ENCODE peak calls at places on chromosomes 5 and 9, in ten cellular contexts. H is left lung, O is heart right ventricle, Q is tibial nerve, R is tibial artery, X is stomach, J is psoas muscle, S is cardiac muscle cell, C is endothelial cell of umbilical vein, M is Peyer's patch. D is an unnamed sample.

GRCh38 chr9:127915801-127916664 is 808 bp downstream of the ST6GALNAC4 start:
- DNase-seq in M (peak), H (no peak), R (no peak), C (peak), O (no peak), X (no peak), Q (no peak), S (no peak), J (no peak), D (no peak)

GRCh38 chr5:121913397-121913796 is 48.4 kb upstream of the SRFBP1 start:
- DNase-seq in O (no peak), J (no peak), M (no peak), Q (no peak), C (no peak), H (no peak), R (no peak), S (no peak), X (no peak), D (no peak)

GRCh38 chr5:72291601-72292000 is 28.4 kb downstream of the MRPS27 start:
- DNase-seq in M (no peak), H (no peak), R (no peak), X (no peak), O (no peak), J (no peak), C (no peak), S (no peak), Q (no peak), D (no peak)

GRCh38 chr9:77647659-77648457 is at the start of gene GNA14:
- DNase-seq in X (no peak), H (peak), R (peak), O (peak), M (no peak), S (peak), J (peak), C (peak), Q (no peak), D (no peak)

GRCh38 chr9:112921549-112921948 is 30.9 kb upstream of the SLC46A2 start:
- DNase-seq in S (peak), J (no peak), R (no peak), X (no peak), C (peak), O (no peak), M (no peak), H (no peak), Q (no peak), D (no peak)

GRCh38 chr5:53331463-53331862 is 149.0 kb upstream of the FST start:
- DNase-seq in J (no peak), O (no peak), C (no peak), R (no peak), M (no peak), Q (no peak), H (no peak), S (peak), X (no peak), D (no peak)

GRCh38 chr9:79257215-79257614 is 314.6 kb upstream of the TLE4 start:
- DNase-seq in C (no peak), R (no peak), Q (no peak), X (no peak), J (no peak), M (no peak), H (peak), O (no peak), S (no peak), D (no peak)

GRCh38 chr5:173326501-173326960 is 1.7 kb downstream of the STC2 start:
- DNase-seq in R (no peak), O (no peak), Q (no peak), C (peak), J (no peak), S (peak), M (no peak), X (no peak), H (no peak), D (no peak)

GRCh38 chr9:69577123-69577522 is 95.0 kb downstream of the APBA1 start:
- DNase-seq in J (no peak), C (no peak), H (no peak), M (no peak), R (no peak), Q (no peak), O (no peak), X (no peak), S (no peak), D (no peak)

GRCh38 chr9:77013186-77013931 is 6.1 kb upstream of the FOXB2 start:
- DNase-seq in X (no peak), S (no peak), Q (no peak), H (no peak), C (no peak), J (no peak), M (no peak), R (no peak), O (no peak), D (no peak)

GRCh38 chr9:131668439-131669233 is 71.2 kb downstream of the RAPGEF1 start:
- DNase-seq in M (peak), X (peak), S (peak), Q (no peak), C (peak), J (no peak), O (no peak), R (no peak), H (peak), D (no peak)

GRCh38 chr9:8558176-8558575 is 758.6 kb upstream of the DMAC1 start:
- DNase-seq in M (no peak), H (no peak), J (no peak), X (no peak), R (no peak), S (peak), C (peak), Q (no peak), O (no peak), D (no peak)

GRCh38 chr9:105245720-105246161 is 1.3 kb downstream of the SLC44A1 start:
- DNase-seq in X (no peak), M (no peak), Q (no peak), H (no peak), S (no peak), C (peak), J (no peak), R (no peak), O (no peak), D (no peak)

GRCh38 chr5:91065541-91065940 is 317.6 kb downstream of the ARRDC3 start:
- DNase-seq in O (no peak), H (no peak), X (no peak), M (no peak), C (no peak), R (no peak), S (no peak), Q (no peak), J (no peak), D (no peak)

GRCh38 chr5:57133574-57133973 is 40.3 kb upstream of the GPBP1 start:
- DNase-seq in Q (no peak), O (no peak), M (no peak), S (no peak), H (no peak), R (no peak), X (no peak), C (no peak), J (no peak), D (no peak)

GRCh38 chr9:108683245-108683644 is 172.5 kb downstream of the ACTL7B start:
- DNase-seq in S (no peak), O (no peak), Q (no peak), C (no peak), M (no peak), H (no peak), R (no peak), X (no peak), J (no peak), D (no peak)
- H3K27ac ChIP-seq in S (no peak), O (no peak), Q (no peak), C (no peak), M (no peak), H (no peak), R (no peak), X (no peak), J (no peak), D (no peak)

GRCh38 chr5:20469390-20469789 is 481.4 kb upstream of the CDH18 start:
- DNase-seq in R (no peak), Q (no peak), J (no peak), O (no peak), H (no peak), S (no peak), X (no peak), C (no peak), M (no peak), D (no peak)
- TF ChIP-seq CTCF in R (no peak), Q (no peak), J (no peak), O (no peak), H (no peak), S (no peak), X (no peak), C (no peak), M (no peak), D (no peak)

GRCh38 chr9:122226758-122227575 is 1.8 kb downstream of the LHX6 start:
- DNase-seq in R (no peak), C (peak), X (no peak), H (no peak), S (no peak), O (no peak), Q (no peak), M (no peak), J (no peak), D (no peak)
- H3K4me3 ChIP-seq in R (peak), C (peak), X (peak), H (no peak), S (no peak), O (peak), Q (peak), M (no peak), J (peak), D (peak)

GRCh38 chr9:84140535-84141101 is 160.0 kb downstream of the RMI1 start:
- DNase-seq in O (peak), H (peak), S (peak), J (no peak), M (peak), X (peak), R (no peak), C (no peak), Q (no peak), D (no peak)

GRCh38 chr9:84145780-84146179 is 165.2 kb downstream of the RMI1 start:
- DNase-seq in O (no peak), H (no peak), X (no peak), S (no peak), Q (no peak), R (no peak), M (no peak), C (peak), J (no peak), D (no peak)

GRCh38 chr9:84141762-84142370 is 161.3 kb downstream of the RMI1 start:
- DNase-seq in Q (no peak), H (no peak), R (no peak), O (no peak), S (no peak), C (no peak), M (no peak), J (no peak), X (no peak), D (no peak)

GRCh38 chr9:84146893-84147705 is 166.5 kb downstream of the RMI1 start:
- DNase-seq in H (no peak), C (peak), Q (no peak), R (no peak), X (no peak), M (no peak), O (no peak), J (no peak), S (no peak), D (no peak)

DNA sequence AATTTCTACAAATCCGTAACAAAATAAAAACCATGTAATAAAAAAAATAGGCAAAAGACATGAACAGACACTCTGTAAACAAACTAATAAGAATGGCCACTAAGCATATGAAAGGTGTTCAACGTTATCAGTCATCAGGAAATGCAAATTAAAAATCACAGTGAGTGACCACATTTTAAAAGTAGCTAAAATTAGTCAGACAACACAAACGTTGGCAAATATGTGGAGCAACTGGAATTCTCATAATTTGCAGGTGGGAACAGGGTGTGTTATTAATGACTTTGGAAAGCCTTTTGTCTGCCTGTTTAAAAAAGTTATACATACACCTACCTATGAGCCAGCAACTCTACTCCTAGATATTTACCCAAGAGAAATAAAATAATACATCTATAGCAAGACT is 164.4 kb downstream of the RMI1 start:
- DNase-seq in R (no peak), O (no peak), J (no peak), M (no peak), C (no peak), Q (no peak), H (no peak), S (no peak), X (no peak), D (no peak)
- H3K27ac ChIP-seq in R (no peak), O (no peak), J (no peak), M (no peak), C (no peak), Q (no peak), H (no peak), S (no peak), X (no peak), D (no peak)

GRCh38 chr5:135425641-135426040 is 21.5 kb downstream of the DCANP1 start:
- DNase-seq in H (no peak), Q (no peak), S (no peak), J (no peak), M (no peak), R (no peak), O (no peak), C (no peak), X (no peak), D (no peak)
- TF ChIP-seq CTCF in H (no peak), Q (no peak), S (no peak), J (no peak), M (no peak), R (no peak), O (no peak), C (no peak), X (no peak), D (no peak)

GRCh38 chr9:116555102-116555501 is 132.0 kb upstream of the TRIM32 start:
- DNase-seq in Q (no peak), R (no peak), S (no peak), X (no peak), O (peak), H (no peak), J (peak), C (no peak), M (no peak), D (no peak)
- H3K4me3 ChIP-seq in Q (no peak), R (no peak), S (no peak), X (no peak), O (no peak), H (no peak), J (no peak), C (no peak), M (no peak), D (no peak)

GRCh38 chr5:67827521-67827920 is 388.0 kb upstream of the PIK3R1 start:
- DNase-seq in S (no peak), X (no peak), C (no peak), Q (no peak), O (no peak), J (no peak), M (no peak), H (no peak), R (no peak), D (no peak)

GRCh38 chr5:67826296-67826695 is 389.3 kb upstream of the PIK3R1 start:
- DNase-seq in J (no peak), Q (no peak), C (no peak), S (no peak), R (no peak), X (no peak), M (no peak), H (no peak), O (no peak), D (no peak)

DNA sequence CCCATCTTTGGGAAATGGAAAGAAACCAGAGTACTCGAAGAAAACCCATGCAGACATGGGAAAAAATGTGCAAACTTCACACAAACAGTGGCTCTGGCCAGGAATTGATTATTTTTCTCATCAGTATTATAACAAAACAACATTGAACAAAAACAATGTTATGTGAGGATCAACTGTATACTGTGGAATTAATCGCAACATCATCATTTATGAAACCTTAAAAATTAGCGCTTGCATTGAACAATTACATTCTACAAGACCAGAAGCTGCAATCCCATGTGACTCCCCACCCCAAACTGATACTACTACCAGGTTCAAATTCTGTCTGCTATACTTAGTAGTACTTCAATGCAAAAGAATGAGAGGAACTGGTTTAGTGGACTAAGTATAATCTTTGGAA is 390.7 kb upstream of the PIK3R1 start:
- DNase-seq in C (no peak), S (no peak), M (no peak), R (no peak), O (no peak), Q (no peak), J (no peak), X (no peak), H (no peak), D (no peak)
- H3K27ac ChIP-seq in C (no peak), S (no peak), M (no peak), R (no peak), O (no peak), Q (no peak), J (no peak), X (no peak), H (no peak), D (no peak)

DNA sequence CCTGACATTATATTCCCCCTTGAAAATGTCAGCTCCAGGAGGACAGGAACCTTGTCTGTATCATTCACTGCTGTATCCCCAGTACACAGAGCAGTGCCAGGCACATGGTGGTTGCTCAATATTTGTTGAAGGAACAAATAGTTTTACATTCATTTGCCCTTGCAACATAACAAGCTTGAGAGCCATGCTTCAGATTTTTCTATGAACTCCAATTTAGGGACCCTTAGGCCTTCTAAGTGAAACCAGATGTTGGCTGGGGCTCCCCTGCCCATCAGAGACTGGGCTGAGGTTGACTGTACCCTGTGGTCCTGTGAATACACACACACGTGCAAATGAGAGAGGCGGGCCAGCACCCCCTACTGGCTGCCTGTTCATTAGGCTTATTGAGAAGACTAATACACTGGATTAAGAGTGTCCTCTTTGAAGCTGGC is 214.9 kb upstream of the WWC1 start:
- DNase-seq in S (peak), C (no peak), M (peak), R (no peak), J (peak), H (no peak), O (peak), X (no peak), Q (peak), D (no peak)
- TF ChIP-seq CTCF in S (peak), C (no peak), M (peak), R (no peak), J (no peak), H (peak), O (peak), X (no peak), Q (no peak), D (peak)

GRCh38 chr5:148785223-148785622 is 41.2 kb upstream of the ADRB2 start:
- DNase-seq in O (no peak), R (no peak), X (no peak), J (no peak), M (no peak), C (no peak), H (no peak), S (no peak), Q (no peak), D (no peak)
- H3K4me3 ChIP-seq in O (no peak), R (no peak), X (no peak), J (no peak), M (no peak), C (no peak), H (no peak), S (no peak), Q (no peak), D (no peak)

DNA sequence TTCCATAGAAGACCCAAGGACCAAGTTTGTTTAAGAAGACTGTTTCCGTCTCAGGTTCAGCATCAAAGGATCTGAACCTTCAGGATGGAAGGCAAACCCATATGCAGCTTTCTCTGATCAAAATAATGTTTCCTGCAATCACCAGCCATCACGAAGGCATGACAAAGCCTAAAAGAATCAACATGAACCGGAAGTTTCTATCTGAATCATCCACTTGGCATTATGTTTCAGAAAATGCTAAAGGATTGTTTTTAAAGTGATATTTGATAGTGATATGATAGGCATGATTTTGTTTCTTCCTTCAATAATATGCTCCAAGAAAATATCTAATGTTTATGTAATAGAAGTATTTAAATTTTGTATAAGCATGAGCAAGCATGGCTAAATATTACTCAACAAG is 219.6 kb downstream of the PLK2 start:
- DNase-seq in R (no peak), M (no peak), C (peak), X (no peak), S (peak), O (no peak), J (no peak), H (no peak), Q (no peak), D (no peak)
- H3K27ac ChIP-seq in R (no peak), M (no peak), C (peak), X (no peak), S (no peak), O (peak), J (no peak), H (no peak), Q (no peak), D (no peak)